ENCODE peak calls at places on chromosomes 6 and 20, in eight cellular contexts. W, I, Y, P, A, H, M and N are unnamed samples.

GRCh38 chr20:41369673-41370072 is 3.1 kb upstream of the EMILIN3 start:
- DNase-seq in H (no peak), Y (no peak), I (no peak), A (no peak), W (no peak), M (no peak), P (no peak), N (no peak)

GRCh38 chr20:52676282-52676995 is 295.7 kb upstream of the TSHZ2 start:
- DNase-seq in P (no peak), A (no peak), I (no peak), Y (no peak), M (no peak), H (no peak), W (peak), N (peak)

GRCh38 chr6:18166314-18167007 is 11.2 kb downstream of the KDM1B start:
- DNase-seq in P (no peak), Y (no peak), M (no peak), W (no peak), A (no peak), I (no peak), H (no peak), N (no peak)

GRCh38 chr6:145562771-145563615 is 172.3 kb downstream of the EPM2A start:
- DNase-seq in W (no peak), P (no peak), M (no peak), A (no peak), Y (no peak), H (no peak), I (no peak), N (no peak)

GRCh38 chr6:146113055-146113623 is 84.3 kb downstream of the GRM1 start:
- DNase-seq in H (no peak), P (no peak), Y (no peak), W (no peak), A (no peak), M (no peak), I (no peak), N (no peak)

GRCh38 chr6:148747145-148747492 is 289 bp downstream of the UST start:
- DNase-seq in Y (peak), A (peak), H (no peak), I (no peak), W (peak), P (no peak), M (no peak), N (no peak)

GRCh38 chr6:43812850-43813584 is 43.0 kb downstream of the VEGFA start:
- DNase-seq in Y (no peak), M (no peak), H (no peak), P (no peak), A (no peak), W (no peak), I (peak), N (no peak)

GRCh38 chr6:111013144-111013905 is 31.5 kb downstream of the RPF2 start:
- DNase-seq in A (no peak), M (no peak), I (no peak), P (no peak), Y (no peak), H (no peak), W (no peak), N (no peak)

GRCh38 chr6:134041093-134041492 is 11.3 kb downstream of the SLC2A12 start:
- DNase-seq in I (no peak), W (no peak), P (no peak), A (no peak), Y (peak), M (no peak), H (peak), N (no peak)

GRCh38 chr20:63782051-63782471 is 42.5 kb downstream of the SLC2A4RG start:
- DNase-seq in W (peak), A (no peak), Y (no peak), H (peak), I (peak), P (no peak), M (no peak), N (no peak)

GRCh38 chr6:149905911-149906371 is 8.0 kb upstream of the RAET1E start:
- DNase-seq in P (no peak), A (no peak), H (no peak), I (no peak), W (no peak), M (no peak), Y (no peak), N (no peak)

GRCh38 chr6:2454180-2454579 is 208.8 kb upstream of the GMDS start:
- DNase-seq in I (no peak), A (no peak), P (no peak), M (no peak), Y (no peak), W (no peak), H (no peak), N (no peak)

GRCh38 chr20:8152183-8152582 is 20.1 kb downstream of the PLCB1 start:
- DNase-seq in H (no peak), M (no peak), A (no peak), I (no peak), W (no peak), P (no peak), Y (no peak), N (no peak)

DNA sequence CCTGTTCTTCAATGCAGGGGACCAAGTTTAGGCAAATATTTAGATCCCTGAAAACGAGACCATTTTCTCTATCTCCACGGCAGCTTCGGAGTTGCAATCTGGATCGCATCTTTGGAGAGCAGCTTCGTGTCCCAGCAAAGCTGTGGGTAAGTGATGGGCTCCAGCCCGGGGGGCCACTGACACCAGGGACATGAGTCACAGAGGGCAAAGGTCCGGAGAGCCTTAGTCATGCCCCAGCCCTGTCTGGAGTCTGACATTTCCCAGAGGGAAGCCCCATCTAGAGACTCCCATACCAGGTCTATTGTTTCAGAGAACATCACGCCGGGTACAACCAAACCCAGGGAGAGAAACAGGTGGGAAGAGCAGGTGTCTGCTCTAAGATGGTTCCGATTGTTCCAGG is 95.9 kb downstream of the NFATC2 start:
- DNase-seq in M (peak), W (no peak), A (peak), I (no peak), H (peak), P (peak), Y (peak), N (no peak)
- TF ChIP-seq REST in M (no peak), W (no peak), A (no peak), I (no peak), H (no peak), P (no peak), Y (no peak), N (no peak)

GRCh38 chr20:38034108-38034649 is 633 bp downstream of the RPRD1B start:
- DNase-seq in W (no peak), I (no peak), H (no peak), M (peak), Y (no peak), P (no peak), A (no peak), N (no peak)
- TF ChIP-seq REST in W (no peak), I (no peak), H (no peak), M (no peak), Y (no peak), P (no peak), A (no peak), N (no peak)

GRCh38 chr20:12976720-12977633 is 31.8 kb upstream of the SPTLC3 start:
- DNase-seq in I (no peak), W (no peak), M (no peak), Y (no peak), P (no peak), H (no peak), A (no peak), N (no peak)

GRCh38 chr20:12977634-12978394 is 31.0 kb upstream of the SPTLC3 start:
- DNase-seq in I (no peak), W (no peak), H (no peak), P (no peak), Y (no peak), M (no peak), A (no peak), N (no peak)

GRCh38 chr20:12975833-12976608 is 32.8 kb upstream of the SPTLC3 start:
- DNase-seq in P (no peak), W (no peak), H (no peak), I (no peak), Y (no peak), A (no peak), M (no peak), N (no peak)

GRCh38 chr20:12982098-12982497 is 26.7 kb upstream of the SPTLC3 start:
- DNase-seq in A (no peak), W (no peak), P (no peak), M (no peak), Y (no peak), I (no peak), H (no peak), N (no peak)

GRCh38 chr20:12978613-12979495 is 29.9 kb upstream of the SPTLC3 start:
- DNase-seq in I (no peak), Y (no peak), H (no peak), W (no peak), M (no peak), A (no peak), P (no peak), N (no peak)
- TF ChIP-seq REST in I (no peak), Y (no peak), H (no peak), W (no peak), M (no peak), A (no peak), P (no peak), N (no peak)

GRCh38 chr6:47485083-47485482 is 7.5 kb downstream of the CD2AP start:
- DNase-seq in A (no peak), P (no peak), M (no peak), W (no peak), I (no peak), H (no peak), Y (no peak), N (no peak)

GRCh38 chr6:47483853-47484546 is 6.4 kb downstream of the CD2AP start:
- DNase-seq in W (no peak), H (no peak), P (no peak), Y (no peak), M (no peak), A (no peak), I (no peak), N (no peak)

GRCh38 chr6:47485491-47486135 is 8.0 kb downstream of the CD2AP start:
- DNase-seq in P (no peak), I (no peak), A (no peak), Y (no peak), H (no peak), M (no peak), W (no peak), N (no peak)

GRCh38 chr6:47483516-47483852 is 5.9 kb downstream of the CD2AP start:
- DNase-seq in A (no peak), P (no peak), M (no peak), I (no peak), Y (no peak), H (no peak), W (no peak), N (no peak)

GRCh38 chr6:47484616-47485015 is 7.0 kb downstream of the CD2AP start:
- DNase-seq in W (no peak), H (peak), P (no peak), Y (no peak), A (no peak), I (no peak), M (no peak), N (no peak)
- TF ChIP-seq REST in W (no peak), H (no peak), P (no peak), Y (no peak), A (no peak), I (no peak), M (no peak), N (no peak)

GRCh38 chr6:45707188-45707587 is 308.5 kb downstream of the CLIC5 start:
- DNase-seq in P (no peak), M (no peak), I (no peak), H (no peak), Y (no peak), W (no peak), A (no peak), N (no peak)

GRCh38 chr6:45710304-45710821 is 305.3 kb downstream of the CLIC5 start:
- DNase-seq in A (no peak), P (no peak), M (no peak), Y (no peak), I (peak), H (no peak), W (no peak), N (peak)

GRCh38 chr6:45713981-45714685 is 301.5 kb downstream of the CLIC5 start:
- DNase-seq in H (no peak), M (no peak), Y (no peak), A (no peak), W (peak), I (no peak), P (no peak), N (no peak)

GRCh38 chr6:45706319-45706718 is 309.3 kb downstream of the CLIC5 start:
- DNase-seq in P (no peak), W (no peak), A (no peak), M (no peak), Y (no peak), H (no peak), I (no peak), N (no peak)

DNA sequence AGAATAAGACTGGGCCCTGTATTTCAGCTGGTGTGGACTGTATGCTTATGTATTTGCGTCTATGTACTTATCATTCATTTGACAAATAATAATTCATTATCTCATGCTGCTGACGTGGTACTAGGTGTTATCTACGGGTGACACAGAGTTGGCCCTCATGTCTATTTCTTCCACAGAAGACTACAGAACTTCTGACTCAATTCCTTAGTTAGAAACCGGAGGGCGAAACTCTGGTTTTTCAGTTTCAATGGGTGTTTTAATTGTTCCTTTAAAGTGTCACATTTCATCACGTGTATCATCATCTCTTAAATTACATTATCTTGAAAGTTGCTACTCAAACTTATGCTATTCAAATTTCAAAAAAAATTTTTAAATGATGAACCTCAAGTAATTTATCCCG is 305.8 kb downstream of the CLIC5 start:
- DNase-seq in W (no peak), P (no peak), M (no peak), A (no peak), Y (no peak), I (peak), H (no peak), N (no peak)
- TF ChIP-seq REST in W (no peak), P (no peak), M (no peak), A (no peak), Y (no peak), I (no peak), H (no peak), N (no peak)

GRCh38 chr20:44693625-44694024 is 21.5 kb upstream of the CCN5 start:
- DNase-seq in M (no peak), I (no peak), H (no peak), P (no peak), Y (no peak), A (no peak), W (no peak), N (no peak)

GRCh38 chr20:44689809-44690208 is 25.4 kb upstream of the CCN5 start:
- DNase-seq in H (no peak), M (no peak), Y (no peak), I (no peak), P (no peak), A (peak), W (no peak), N (no peak)

GRCh38 chr20:44690781-44691423 is 24.3 kb upstream of the CCN5 start:
- DNase-seq in W (no peak), I (no peak), H (no peak), P (no peak), A (no peak), M (no peak), Y (no peak), N (no peak)

GRCh38 chr20:44692932-44693476 is 22.2 kb upstream of the CCN5 start:
- DNase-seq in A (no peak), H (peak), M (no peak), Y (peak), I (no peak), W (no peak), P (peak), N (no peak)

DNA sequence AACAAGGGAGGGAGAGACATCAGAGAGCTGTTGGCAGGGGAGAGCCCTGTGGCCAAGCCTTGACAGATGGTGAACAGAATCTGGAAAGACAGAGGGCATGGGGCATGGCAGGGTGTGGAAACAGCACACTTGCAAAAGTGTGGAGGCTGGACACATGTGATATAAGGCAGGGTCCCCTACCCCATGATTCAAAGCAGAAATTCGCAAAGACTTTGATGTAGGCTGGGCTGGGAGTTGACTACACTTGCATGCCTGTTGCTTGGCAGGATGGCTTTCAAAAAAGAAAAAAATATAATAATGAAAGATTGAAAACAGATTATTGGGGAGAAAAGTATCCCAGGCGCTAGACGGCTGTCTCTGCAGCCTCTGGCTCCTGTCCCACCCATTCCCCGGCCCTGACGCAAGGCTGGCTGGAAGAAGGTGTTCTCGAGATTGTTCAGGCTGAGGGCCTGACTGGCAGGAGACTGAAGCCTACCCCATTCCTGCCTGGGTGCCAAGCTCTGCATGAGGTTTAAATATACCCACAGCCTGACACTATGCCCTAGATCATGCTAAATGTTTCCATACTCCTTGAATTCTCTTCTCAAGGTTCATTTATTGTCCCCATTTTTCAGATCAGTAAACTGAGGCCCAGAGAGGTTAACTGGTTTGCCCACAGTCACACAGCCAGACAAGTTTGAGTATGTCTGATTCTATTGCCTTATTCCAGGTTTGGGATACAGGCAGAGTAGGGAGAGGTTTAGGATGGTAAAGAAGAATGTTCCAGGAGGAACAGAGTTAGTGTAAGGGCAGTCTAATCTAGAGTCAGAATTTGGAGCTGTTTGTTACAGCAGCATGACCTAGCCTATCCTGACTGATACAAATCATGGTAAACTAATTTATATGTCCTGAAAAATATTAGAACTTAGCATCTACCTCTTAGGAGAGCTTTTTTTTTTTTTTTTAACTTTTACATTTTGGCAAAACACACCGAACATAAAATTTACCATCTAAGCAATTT is 23.4 kb upstream of the CCN5 start:
- DNase-seq in M (no peak), P (no peak), Y (no peak), W (no peak), A (peak), H (no peak), I (no peak), N (no peak)
- TF ChIP-seq REST in M (no peak), P (no peak), Y (no peak), W (no peak), A (no peak), H (no peak), I (no peak), N (no peak)